ENCODE peak calls at places on chromosomes 5 and 9, in four cellular contexts. One of them, this sample, is unnamed.

GRCh38 chr9:137682431-137682991 is 63.7 kb downstream of the EHMT1 start:
- DNase-seq in coronary artery: no peak
- DNase-seq in fibroblast of lung: no peak
- DNase-seq in stimulated activated CD8-positive, alpha-beta memory T cell treated with anti-CD3 and anti-CD28 coated beads, Interleukin-4, amount 100 ng/mL, for 4 hours: no peak
- DNase-seq in this sample: no peak

GRCh38 chr9:112120471-112120925 is 54.6 kb downstream of the SUSD1 start:
- DNase-seq in stimulated activated CD8-positive, alpha-beta memory T cell treated with anti-CD3 and anti-CD28 coated beads, Interleukin-4, amount 100 ng/mL, for 4 hours: no peak
- DNase-seq in coronary artery: no peak
- DNase-seq in fibroblast of lung: peak
- DNase-seq in this sample: no peak

GRCh38 chr5:63164838-63165237 is 586.2 kb downstream of the LRRC70 start:
- DNase-seq in stimulated activated CD8-positive, alpha-beta memory T cell treated with anti-CD3 and anti-CD28 coated beads, Interleukin-4, amount 100 ng/mL, for 4 hours: no peak
- DNase-seq in fibroblast of lung: no peak
- DNase-seq in coronary artery: no peak
- DNase-seq in this sample: no peak

GRCh38 chr9:19901586-19901985 is 112.7 kb upstream of the SLC24A2 start:
- DNase-seq in fibroblast of lung: no peak
- DNase-seq in stimulated activated CD8-positive, alpha-beta memory T cell treated with anti-CD3 and anti-CD28 coated beads, Interleukin-4, amount 100 ng/mL, for 4 hours: no peak
- DNase-seq in coronary artery: no peak
- DNase-seq in this sample: no peak

GRCh38 chr5:79811081-79811480 is 121.4 kb downstream of the CMYA5 start:
- DNase-seq in coronary artery: no peak
- DNase-seq in stimulated activated CD8-positive, alpha-beta memory T cell treated with anti-CD3 and anti-CD28 coated beads, Interleukin-4, amount 100 ng/mL, for 4 hours: no peak
- DNase-seq in fibroblast of lung: no peak
- DNase-seq in this sample: no peak

GRCh38 chr5:86918246-86918645 is 300.5 kb downstream of the COX7C start:
- DNase-seq in fibroblast of lung: no peak
- DNase-seq in stimulated activated CD8-positive, alpha-beta memory T cell treated with anti-CD3 and anti-CD28 coated beads, Interleukin-4, amount 100 ng/mL, for 4 hours: no peak
- DNase-seq in coronary artery: no peak
- DNase-seq in this sample: no peak

GRCh38 chr5:179734536-179735164 is 2.0 kb downstream of the MAML1 start:
- DNase-seq in stimulated activated CD8-positive, alpha-beta memory T cell treated with anti-CD3 and anti-CD28 coated beads, Interleukin-4, amount 100 ng/mL, for 4 hours: no peak
- DNase-seq in fibroblast of lung: no peak
- DNase-seq in coronary artery: no peak
- DNase-seq in this sample: no peak

GRCh38 chr9:106324596-106325280 is 538.2 kb upstream of the ZNF462 start:
- DNase-seq in stimulated activated CD8-positive, alpha-beta memory T cell treated with anti-CD3 and anti-CD28 coated beads, Interleukin-4, amount 100 ng/mL, for 4 hours: no peak
- DNase-seq in fibroblast of lung: no peak
- DNase-seq in coronary artery: no peak
- DNase-seq in this sample: no peak

GRCh38 chr9:117927354-117927753 is 223.2 kb downstream of the TLR4 start:
- DNase-seq in fibroblast of lung: no peak
- DNase-seq in coronary artery: no peak
- DNase-seq in stimulated activated CD8-positive, alpha-beta memory T cell treated with anti-CD3 and anti-CD28 coated beads, Interleukin-4, amount 100 ng/mL, for 4 hours: no peak
- DNase-seq in this sample: no peak